ENCODE peak calls at places on chromosomes 2 and 18, in ten cellular contexts. L is activated CD8-positive, alpha-beta memory T cell treated with anti-CD3 and anti-CD28 coated beads, Interleukin-2, amount 50 U/mL, for 48 hours; U is lower lobe of right lung; R is right lobe of liver; A is EL; T is stimulated activated CD4-positive, alpha-beta T cell treated with anti-CD3 and anti-CD28 coated beads, Interleukin-15, amount 100 ng/mL, for 1 hour; O is Right ventricle myocardium superior; I is activated CD4-positive, alpha-beta memory T cell treated with anti-CD3 and anti-CD28 coated beads for 36 hours; P is T follicular helper cell; G is activated effector memory CD4-positive, alpha-beta T cell treated with Interleukin-2 at 50 U/mL for 16 hours. J is an unnamed sample.

GRCh38 chr2:75100011-75100680 is 99.2 kb downstream of the TACR1 start:
- DNase-seq in L (no peak), U (no peak), R (no peak), A (peak; percentile 93), T (no peak), O (no peak), I (no peak), P (no peak), G (no peak), J (no peak)

GRCh38 chr2:179749210-179749609 is 112.2 kb downstream of the ZNF385B start:
- DNase-seq in L (no peak), U (no peak), R (no peak), A (peak; percentile 76), T (no peak), O (no peak), I (no peak), P (no peak), G (no peak), J (no peak)

GRCh38 chr2:172063446-172063845 is 21.9 kb upstream of the DLX1 start:
- DNase-seq in L (no peak), U (no peak), R (no peak), A (no peak), T (no peak), O (no peak), I (no peak), P (no peak), G (no peak), J (no peak)

GRCh38 chr18:13232060-13232917 is 13.7 kb downstream of the LDLRAD4 start:
- DNase-seq in L (peak; percentile 45), U (no peak), R (no peak), A (no peak), T (no peak), O (peak; percentile 74), I (no peak), P (no peak), G (no peak), J (no peak)

GRCh38 chr2:43426305-43427031 is 169.4 kb downstream of the THADA start:
- DNase-seq in L (peak; percentile 67), U (peak; percentile 57), R (peak; percentile 69), A (peak; percentile 98), T (peak; percentile 22), O (peak; percentile 52), I (peak; percentile 83), P (peak; percentile 30), G (peak; percentile 56), J (no peak)

GRCh38 chr2:188238386-188238785 is 53.3 kb upstream of the GULP1 start:
- DNase-seq in L (no peak), U (no peak), R (no peak), A (no peak), T (no peak), O (no peak), I (no peak), P (no peak), G (no peak), J (no peak)

GRCh38 chr2:10224734-10225133 is 78.0 kb upstream of the HPCAL1 start:
- DNase-seq in L (no peak), U (peak; percentile 36), R (no peak), A (no peak), T (no peak), O (no peak), I (no peak), P (no peak), G (no peak), J (peak; percentile 84)

GRCh38 chr2:120597595-120598193 is 138.0 kb upstream of the GLI2 start:
- DNase-seq in L (no peak), U (peak; percentile 39), R (no peak), A (no peak), T (no peak), O (no peak), I (no peak), P (no peak), G (no peak), J (no peak)

GRCh38 chr2:72116081-72116533 is 31.6 kb downstream of the CYP26B1 start:
- DNase-seq in L (no peak), U (no peak), R (no peak), A (no peak), T (no peak), O (no peak), I (no peak), P (no peak), G (no peak), J (peak; percentile 47)

GRCh38 chr2:48715042-48715899 is 40.3 kb downstream of the LHCGR start:
- DNase-seq in L (no peak), U (peak; percentile 64), R (peak; percentile 22), A (peak; percentile 43), T (no peak), O (peak; percentile 58), I (no peak), P (no peak), G (no peak), J (no peak)

GRCh38 chr2:110679337-110679707 is 1.5 kb upstream of the BUB1 start:
- DNase-seq in L (no peak), U (peak; percentile 54), R (no peak), A (peak; percentile 16), T (no peak), O (no peak), I (no peak), P (no peak), G (no peak), J (no peak)

GRCh38 chr2:105761931-105762515 is 17.3 kb downstream of the NCK2 start:
- DNase-seq in L (peak; percentile 50), U (no peak), R (no peak), A (no peak), T (no peak), O (no peak), I (no peak), P (no peak), G (no peak), J (no peak)

GRCh38 chr2:226953826-226954225 is 118.0 kb downstream of the RHBDD1 start:
- DNase-seq in L (no peak), U (no peak), R (no peak), A (no peak), T (no peak), O (no peak), I (no peak), P (no peak), G (no peak), J (no peak)

GRCh38 chr2:144508162-144508765 is 11.7 kb downstream of the ZEB2 start:
- DNase-seq in L (no peak), U (no peak), R (no peak), A (peak; percentile 37), T (no peak), O (peak; percentile 47), I (no peak), P (no peak), G (no peak), J (no peak)